ENCODE peak calls at places on chromosomes 4 and X, in six cellular contexts. L is psoas muscle, K is T-cell, C is NCI-H2081 treated with DMSO at 0.1 percent for 48 hours, Y is AG08396, V is EH. J is an unnamed sample.

GRCh38 chr4:8080754-8081065 is 77.9 kb downstream of the ABLIM2 start:
- DNase-seq in L (peak), K (no peak), C (no peak), Y (no peak), V (no peak), J (no peak)

GRCh38 chr4:62912531-62912930 is 1496.7 kb downstream of the TECRL start:
- DNase-seq in L (no peak), K (no peak), C (no peak), Y (no peak), V (no peak), J (no peak)

GRCh38 chrX:7330971-7331746 is 183.2 kb upstream of the PUDP start:
- DNase-seq in L (no peak), K (no peak), C (no peak), Y (peak), V (peak), J (peak)

GRCh38 chr4:41644915-41645295 is 103.6 kb downstream of the PHOX2B start:
- DNase-seq in L (no peak), K (no peak), C (no peak), Y (no peak), V (no peak), J (no peak)

GRCh38 chr4:135186002-135186401 is 984.4 kb upstream of the PABPC4L start:
- DNase-seq in L (no peak), K (no peak), C (no peak), Y (no peak), V (no peak), J (no peak)

GRCh38 chr4:8217871-8218270 is 18.8 kb downstream of the SH3TC1 start:
- DNase-seq in L (no peak), K (no peak), C (no peak), Y (no peak), V (no peak), J (no peak)

GRCh38 chrX:55579115-55579514 is 44.1 kb upstream of the FOXR2 start:
- DNase-seq in L (no peak), K (no peak), C (no peak), Y (no peak), V (no peak), J (no peak)

GRCh38 chrX:149939271-149940014 is 1.2 kb upstream of the EOLA2 start:
- DNase-seq in L (peak), K (peak), C (no peak), Y (peak), V (peak), J (peak)

GRCh38 chr4:138636791-138637190 is 378.8 kb upstream of the NOCT start:
- DNase-seq in L (no peak), K (no peak), C (no peak), Y (no peak), V (no peak), J (no peak)

GRCh38 chr4:102356562-102357202 is 11.4 kb upstream of the SLC39A8 start:
- DNase-seq in L (no peak), K (no peak), C (no peak), Y (no peak), V (no peak), J (no peak)

GRCh38 chrX:314049-314448 is 4.5 kb downstream of the GTPBP6 start:
- DNase-seq in L (peak), K (no peak), C (no peak), Y (no peak), V (no peak), J (no peak)

GRCh38 chr4:147440442-147440841 is 40.5 kb upstream of the EDNRA start:
- DNase-seq in L (no peak), K (no peak), C (no peak), Y (no peak), V (no peak), J (no peak)

GRCh38 chr4:80204433-80204832 is 7.1 kb downstream of the PRDM8 start:
- DNase-seq in L (no peak), K (no peak), C (no peak), Y (no peak), V (no peak), J (no peak)

GRCh38 chr4:128461300-128462103 is 173.9 kb upstream of the PGRMC2 start:
- DNase-seq in L (no peak), K (no peak), C (no peak), Y (peak), V (peak), J (peak)

GRCh38 chr4:5750052-5750950 is 39.3 kb downstream of the EVC start:
- DNase-seq in L (no peak), K (no peak), C (no peak), Y (peak), V (peak), J (no peak)

GRCh38 chr4:21184788-21185187 is 484.5 kb downstream of the PACRGL start:
- DNase-seq in L (no peak), K (no peak), C (no peak), Y (no peak), V (no peak), J (no peak)

GRCh38 chrX:46694549-46694948 is 64.4 kb downstream of the SLC9A7 start:
- DNase-seq in L (no peak), K (no peak), C (no peak), Y (no peak), V (no peak), J (no peak)

GRCh38 chrX:73943572-73943899 is 360.4 kb upstream of the ZCCHC13 start:
- DNase-seq in L (no peak), K (peak), C (no peak), Y (no peak), V (no peak), J (no peak)

GRCh38 chrX:63012574-63012973 is 338.6 kb downstream of the SPIN4 start:
- DNase-seq in L (no peak), K (no peak), C (no peak), Y (no peak), V (no peak), J (no peak)

GRCh38 chr4:106914223-106914622 is 121.9 kb downstream of the DKK2 start:
- DNase-seq in L (no peak), K (no peak), C (no peak), Y (no peak), V (no peak), J (peak)

GRCh38 chr4:58247792-58248191 is 1137.6 kb upstream of the IGFBP7 start:
- DNase-seq in L (no peak), K (no peak), C (no peak), Y (no peak), V (no peak), J (no peak)

GRCh38 chr4:41160010-41160789 is 54.1 kb downstream of the APBB2 start:
- DNase-seq in L (no peak), K (no peak), C (no peak), Y (no peak), V (peak), J (no peak)

GRCh38 chr4:183129125-183129524 is 30.1 kb downstream of the WWC2 start:
- DNase-seq in L (no peak), K (no peak), C (no peak), Y (no peak), V (no peak), J (no peak)

GRCh38 chr4:25351777-25352421 is 25.2 kb upstream of the ANAPC4 start:
- DNase-seq in L (no peak), K (no peak), C (no peak), Y (peak), V (peak), J (no peak)

GRCh38 chrX:9857575-9857974 is 71.3 kb downstream of the SHROOM2 start:
- DNase-seq in L (no peak), K (no peak), C (no peak), Y (no peak), V (no peak), J (no peak)